ENCODE peak calls at places on chromosomes 3 and 15, in four cellular contexts. O is HTR-8/SVneo, K is SK-N-SH, V is germinal center. M is an unnamed sample.

GRCh38 chr15:89138999-89139612 is 50.9 kb downstream of the ABHD2 start:
- DNase-seq in O (no peak), V (no peak), K (no peak), M (peak; percentile 84)

GRCh38 chr15:23857028-23857641 is 170.0 kb upstream of the NDN start:
- DNase-seq in O (no peak), V (no peak), K (peak; percentile 30), M (no peak)

GRCh38 chr3:183584246-183584913 is 28.9 kb upstream of the KLHL6 start:
- DNase-seq in O (no peak), K (peak; percentile 62), V (no peak), M (peak; percentile 80)

GRCh38 chr3:161851941-161852566 is 355.4 kb downstream of the OTOL1 start:
- DNase-seq in K (peak; percentile 22), V (peak; percentile 11), O (peak; percentile 27), M (peak; percentile 58)

GRCh38 chr3:66499881-66500574 is 794 bp downstream of the LRIG1 start:
- DNase-seq in V (peak; percentile 52), O (no peak), K (peak; percentile 71), M (peak; percentile 20)

GRCh38 chr3:190261015-190261414 is 61.2 kb downstream of the CLDN1 start:
- DNase-seq in O (no peak), V (no peak), K (no peak), M (no peak)

GRCh38 chr3:142861926-142862325 is 27.0 kb downstream of the PCOLCE2 start:
- DNase-seq in V (no peak), K (no peak), O (no peak), M (no peak)

GRCh38 chr15:62112616-62113593 is 46.1 kb downstream of the C2CD4A start:
- DNase-seq in O (peak; percentile 30), V (no peak), K (no peak), M (peak; percentile 88)

GRCh38 chr15:59918994-59919951 is 84.8 kb upstream of the FOXB1 start:
- DNase-seq in O (peak; percentile 32), V (no peak), K (no peak), M (peak; percentile 22)

GRCh38 chr15:70259030-70259424 is 161.3 kb upstream of the TLE3 start:
- DNase-seq in V (peak; percentile 65), K (no peak), O (no peak), M (peak; percentile 76)

GRCh38 chr3:66819993-66820501 is 178.1 kb upstream of the KBTBD8 start:
- DNase-seq in K (no peak), V (no peak), O (no peak), M (no peak)

GRCh38 chr15:69133862-69134519 is 26.4 kb upstream of the GLCE start:
- DNase-seq in K (no peak), O (no peak), V (no peak), M (no peak)

GRCh38 chr3:9870978-9871377 is 9.1 kb downstream of the CIDEC start:
- DNase-seq in V (no peak), O (no peak), K (no peak), M (peak; percentile 82)

GRCh38 chr15:71237456-71238188 is 122.4 kb downstream of the THSD4 start:
- DNase-seq in O (peak; percentile 90), K (no peak), V (no peak), M (peak; percentile 96)

GRCh38 chr3:116064646-116065045 is 380.6 kb downstream of the LSAMP start:
- DNase-seq in K (no peak), V (no peak), O (no peak), M (no peak)

GRCh38 chr3:4834403-4834866 is 144.8 kb upstream of the BHLHE40 start:
- DNase-seq in K (no peak), O (no peak), V (no peak), M (no peak)

GRCh38 chr3:113695426-113695817 is 1.0 kb downstream of the USF3 start:
- DNase-seq in V (peak; percentile 8), K (no peak), O (peak; percentile 35), M (peak; percentile 35)

GRCh38 chr3:108311797-108312196 is 15.4 kb downstream of the HHLA2 start:
- DNase-seq in O (no peak), K (peak; percentile 2), V (no peak), M (no peak)

GRCh38 chr15:32718822-32719716 is 1.3 kb downstream of the GREM1 start:
- DNase-seq in K (peak; percentile 69), V (peak; percentile 9), O (peak; percentile 20), M (peak; percentile 42)

GRCh38 chr3:98029083-98029482 is 6.0 kb downstream of the GABRR3 start:
- DNase-seq in O (no peak), K (no peak), V (no peak), M (no peak)

GRCh38 chr3:175105066-175105465 is 245.9 kb downstream of the NAALADL2 start:
- DNase-seq in K (no peak), O (no peak), V (no peak), M (peak; percentile 64)

GRCh38 chr3:100525753-100526612 is 33.6 kb downstream of the TMEM45A start:
- DNase-seq in V (no peak), K (peak; percentile 60), O (peak; percentile 63), M (peak; percentile 99)

GRCh38 chr3:123138819-123139517 is 62.8 kb upstream of the SEC22A start:
- DNase-seq in V (no peak), O (no peak), K (peak; percentile 78), M (peak; percentile 44)

GRCh38 chr3:112351036-112351435 is 18.1 kb downstream of the CD200 start:
- DNase-seq in O (no peak), K (no peak), V (no peak), M (no peak)

GRCh38 chr15:74318376-74319137 is 48.9 kb downstream of the CYP11A1 start:
- DNase-seq in K (no peak), O (no peak), V (no peak), M (no peak)

GRCh38 chr3:114308830-114309229 is 15.0 kb downstream of the TIGIT start:
- DNase-seq in O (no peak), K (no peak), V (peak; percentile 37), M (no peak)

GRCh38 chr3:113847664-113848461 is 9.3 kb downstream of the GRAMD1C start:
- DNase-seq in O (no peak), K (no peak), V (no peak), M (peak; percentile 22)

GRCh38 chr15:31214158-31214863 is 112.3 kb upstream of the KLF13 start:
- DNase-seq in O (no peak), K (no peak), V (no peak), M (no peak)

GRCh38 chr15:75827691-75828090 is 15.6 kb upstream of the UBE2Q2 start:
- DNase-seq in K (no peak), V (no peak), O (no peak), M (no peak)